ENCODE peak calls at places on chromosomes 5 and 9, in nine cellular contexts. One of them, this sample, is unnamed.

GRCh38 chr5:59637878-59638580 is 255.5 kb downstream of the PDE4D start:
- DNase-seq in stimulated activated CD4-positive, alpha-beta T cell treated with anti-CD3 and anti-CD28 coated beads, TNF-alpha, amount 100 ng/mL, for 1 hour: no peak
- DNase-seq in mesenteric fat pad: no peak
- DNase-seq in KBM-7: no peak
- DNase-seq in activated gamma-delta T cell: no peak
- DNase-seq in NCI-H1092 treated with DMSO at 0.1 percent for 48 hours: no peak
- DNase-seq in HEK293T: no peak
- DNase-seq in NCI-H1694 treated with DMSO at 0.1 percent for 48 hours: no peak
- DNase-seq in RCC 7860: no peak
- DNase-seq in this sample: no peak

GRCh38 chr5:159854916-159855315 is 61.4 kb upstream of the ADRA1B start:
- DNase-seq in stimulated activated CD4-positive, alpha-beta T cell treated with anti-CD3 and anti-CD28 coated beads, TNF-alpha, amount 100 ng/mL, for 1 hour: no peak
- DNase-seq in mesenteric fat pad: no peak
- DNase-seq in KBM-7: no peak
- DNase-seq in activated gamma-delta T cell: no peak
- DNase-seq in NCI-H1092 treated with DMSO at 0.1 percent for 48 hours: no peak
- DNase-seq in HEK293T: no peak
- DNase-seq in NCI-H1694 treated with DMSO at 0.1 percent for 48 hours: no peak
- DNase-seq in RCC 7860: peak; percentile 8
- DNase-seq in this sample: no peak

GRCh38 chr9:19552282-19552681 is 143.5 kb downstream of the ACER2 start:
- DNase-seq in stimulated activated CD4-positive, alpha-beta T cell treated with anti-CD3 and anti-CD28 coated beads, TNF-alpha, amount 100 ng/mL, for 1 hour: no peak
- DNase-seq in mesenteric fat pad: no peak
- DNase-seq in KBM-7: no peak
- DNase-seq in activated gamma-delta T cell: no peak
- DNase-seq in NCI-H1092 treated with DMSO at 0.1 percent for 48 hours: no peak
- DNase-seq in HEK293T: no peak
- DNase-seq in NCI-H1694 treated with DMSO at 0.1 percent for 48 hours: no peak
- DNase-seq in RCC 7860: no peak
- DNase-seq in this sample: no peak

GRCh38 chr5:145872486-145872885 is 328 bp downstream of the GRXCR2 start:
- DNase-seq in stimulated activated CD4-positive, alpha-beta T cell treated with anti-CD3 and anti-CD28 coated beads, TNF-alpha, amount 100 ng/mL, for 1 hour: no peak
- DNase-seq in mesenteric fat pad: no peak
- DNase-seq in KBM-7: no peak
- DNase-seq in activated gamma-delta T cell: no peak
- DNase-seq in NCI-H1092 treated with DMSO at 0.1 percent for 48 hours: no peak
- DNase-seq in HEK293T: no peak
- DNase-seq in NCI-H1694 treated with DMSO at 0.1 percent for 48 hours: no peak
- DNase-seq in RCC 7860: no peak
- DNase-seq in this sample: no peak

GRCh38 chr9:85534340-85534739 is 207.4 kb downstream of the AGTPBP1 start:
- DNase-seq in stimulated activated CD4-positive, alpha-beta T cell treated with anti-CD3 and anti-CD28 coated beads, TNF-alpha, amount 100 ng/mL, for 1 hour: no peak
- DNase-seq in mesenteric fat pad: no peak
- DNase-seq in KBM-7: no peak
- DNase-seq in activated gamma-delta T cell: no peak
- DNase-seq in NCI-H1092 treated with DMSO at 0.1 percent for 48 hours: no peak
- DNase-seq in HEK293T: no peak
- DNase-seq in NCI-H1694 treated with DMSO at 0.1 percent for 48 hours: no peak
- DNase-seq in RCC 7860: no peak
- DNase-seq in this sample: no peak

GRCh38 chr5:103119067-103119764 is 722 bp downstream of the GIN1 start:
- DNase-seq in stimulated activated CD4-positive, alpha-beta T cell treated with anti-CD3 and anti-CD28 coated beads, TNF-alpha, amount 100 ng/mL, for 1 hour: no peak
- DNase-seq in mesenteric fat pad: no peak
- DNase-seq in KBM-7: peak; percentile 28
- DNase-seq in activated gamma-delta T cell: no peak
- DNase-seq in NCI-H1092 treated with DMSO at 0.1 percent for 48 hours: peak; percentile 38
- DNase-seq in HEK293T: no peak
- DNase-seq in NCI-H1694 treated with DMSO at 0.1 percent for 48 hours: peak; percentile 63
- DNase-seq in RCC 7860: peak; percentile 5
- DNase-seq in this sample: no peak

GRCh38 chr5:76813982-76814562 is 4.8 kb upstream of the F2RL1 start:
- DNase-seq in stimulated activated CD4-positive, alpha-beta T cell treated with anti-CD3 and anti-CD28 coated beads, TNF-alpha, amount 100 ng/mL, for 1 hour: no peak
- DNase-seq in mesenteric fat pad: no peak
- DNase-seq in KBM-7: no peak
- DNase-seq in activated gamma-delta T cell: no peak
- DNase-seq in NCI-H1092 treated with DMSO at 0.1 percent for 48 hours: no peak
- DNase-seq in HEK293T: no peak
- DNase-seq in NCI-H1694 treated with DMSO at 0.1 percent for 48 hours: no peak
- DNase-seq in RCC 7860: peak; percentile 90
- DNase-seq in this sample: no peak

GRCh38 chr9:128910906-128911305 is 9.9 kb upstream of the PHYHD1 start:
- DNase-seq in stimulated activated CD4-positive, alpha-beta T cell treated with anti-CD3 and anti-CD28 coated beads, TNF-alpha, amount 100 ng/mL, for 1 hour: no peak
- DNase-seq in mesenteric fat pad: no peak
- DNase-seq in KBM-7: no peak
- DNase-seq in activated gamma-delta T cell: no peak
- DNase-seq in NCI-H1092 treated with DMSO at 0.1 percent for 48 hours: no peak
- DNase-seq in HEK293T: no peak
- DNase-seq in NCI-H1694 treated with DMSO at 0.1 percent for 48 hours: no peak
- DNase-seq in RCC 7860: no peak
- DNase-seq in this sample: no peak

This sample was measured in neural crest cell.